ENCODE peak calls at places on chromosome 22, in ten cellular contexts. Z, C, I, B, Q, O, H, N, E and M are unnamed samples.

GRCh38 chr22:41341990-41342389 is 39.8 kb upstream of the TEF start:
- DNase-seq in H (peak), B (no peak), O (no peak), C (no peak), Z (no peak), N (peak), Q (no peak), I (no peak), E (no peak), M (peak)

GRCh38 chr22:29093980-29094379 is 21.1 kb downstream of the KREMEN1 start:
- DNase-seq in H (no peak), E (peak), C (no peak), Z (no peak), B (no peak), Q (no peak), O (no peak), N (no peak), I (no peak), M (no peak)

GRCh38 chr22:46592390-46592872 is 27.8 kb upstream of the GRAMD4 start:
- DNase-seq in Z (no peak), O (peak), I (no peak), E (peak), Q (no peak), C (no peak), H (no peak), N (peak), B (no peak), M (peak)

GRCh38 chr22:31295831-31296230 is 3.5 kb upstream of the PIK3IP1 start:
- DNase-seq in E (peak), H (no peak), Q (no peak), O (no peak), Z (no peak), I (no peak), C (no peak), N (no peak), B (no peak), M (no peak)

GRCh38 chr22:17773606-17774205 is 563 bp downstream of the BID start:
- DNase-seq in N (peak), H (no peak), O (peak), I (no peak), Q (no peak), C (no peak), Z (peak), B (peak), E (no peak), M (peak)

GRCh38 chr22:20211997-20212753 is 55.9 kb downstream of the RTN4R start:
- DNase-seq in H (no peak), C (no peak), E (peak), I (no peak), O (peak), Q (no peak), Z (peak), N (no peak), B (no peak), M (no peak)

GRCh38 chr22:35314161-35314942 is 14.7 kb downstream of the TOM1 start:
- DNase-seq in E (no peak), O (peak), Q (no peak), Z (no peak), C (no peak), H (no peak), N (no peak), B (no peak), I (peak), M (no peak)

GRCh38 chr22:43955040-43955882 is at the start of gene SAMM50:
- DNase-seq in H (peak), Z (peak), I (peak), B (peak), C (peak), N (peak), O (peak), E (peak), Q (peak), M (peak)

GRCh38 chr22:32474635-32475427 is at the start of gene FBXO7:
- DNase-seq in E (peak), C (peak), H (peak), B (peak), Q (peak), N (peak), I (peak), O (peak), Z (peak), M (peak)

GRCh38 chr22:40641269-40641668 is 4.8 kb upstream of the MRTFA start:
- DNase-seq in E (no peak), N (no peak), I (no peak), B (no peak), H (no peak), Z (no peak), Q (no peak), C (no peak), O (peak), M (no peak)

GRCh38 chr22:32713737-32714457 is 87.6 kb upstream of the TIMP3 start:
- DNase-seq in H (no peak), Q (no peak), N (no peak), Z (no peak), I (no peak), B (no peak), E (no peak), C (no peak), O (no peak), M (no peak)

GRCh38 chr22:36081023-36081431 is 52.4 kb upstream of the RBFOX2 start:
- DNase-seq in H (no peak), B (no peak), I (peak), Q (no peak), O (no peak), E (peak), N (no peak), C (no peak), Z (no peak), M (no peak)

GRCh38 chr22:19974233-19974861 is 32.7 kb upstream of the TXNRD2 start:
- DNase-seq in H (no peak), E (peak), B (peak), C (no peak), Q (no peak), O (no peak), Z (peak), N (peak), I (peak), M (peak)

GRCh38 chr22:19787849-19788141 is 27.2 kb downstream of the TBX1 start:
- DNase-seq in Q (no peak), O (no peak), N (no peak), I (no peak), Z (no peak), B (no peak), C (no peak), E (no peak), H (no peak), M (no peak)

GRCh38 chr22:46074771-46075551 is 75.4 kb upstream of the PPARA start:
- DNase-seq in N (no peak), O (peak), B (no peak), E (no peak), I (peak), Q (no peak), Z (peak), C (no peak), H (no peak), M (no peak)

DNA sequence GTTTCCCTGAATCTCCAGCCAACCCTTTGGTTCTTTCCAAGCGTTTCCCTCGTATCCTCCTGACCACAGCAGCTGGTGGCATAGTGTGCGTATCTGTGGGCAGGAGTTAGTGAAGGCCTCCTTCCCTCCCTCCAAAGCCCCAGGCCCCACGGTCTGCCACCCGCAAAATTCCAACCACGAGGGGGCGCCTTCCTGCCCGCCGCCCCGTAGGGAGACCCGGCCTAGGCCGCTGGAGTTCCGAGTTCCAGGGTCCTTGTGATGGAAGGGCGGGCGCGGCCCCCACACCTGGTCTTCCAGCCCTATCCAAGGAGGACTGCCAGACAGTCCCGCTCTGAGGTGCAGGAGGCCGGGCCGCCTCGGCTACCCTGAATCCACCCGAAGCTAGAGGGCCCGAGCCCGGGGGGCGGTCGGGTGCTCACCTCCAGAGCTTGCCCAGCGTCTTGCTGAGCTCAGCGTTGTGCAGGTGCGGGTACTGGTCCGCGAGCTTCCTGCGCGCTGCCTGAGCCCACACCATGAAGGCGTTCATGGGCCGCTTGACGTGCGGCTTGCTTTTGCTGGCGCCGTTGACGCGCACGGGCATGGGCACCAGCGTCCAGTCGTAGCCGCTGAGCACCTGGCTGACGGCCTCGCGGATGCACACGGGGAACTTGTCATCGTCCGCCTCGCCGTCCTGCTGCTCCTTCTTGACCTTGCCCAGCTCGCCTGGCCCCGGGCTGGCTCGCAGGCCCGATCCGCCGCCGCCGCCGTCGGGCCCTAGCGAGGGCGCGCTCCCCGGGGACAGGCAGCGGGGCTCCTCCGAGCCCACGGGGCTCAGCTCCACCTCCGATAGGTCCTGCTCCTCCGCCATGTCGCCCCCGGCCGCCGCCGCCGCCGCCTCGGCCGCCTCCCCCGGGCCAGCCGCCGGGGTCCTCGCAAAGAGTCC is 1.2 kb downstream of the SOX10 start:
- DNase-seq in O (no peak), E (no peak), C (no peak), B (peak), Q (no peak), N (no peak), H (no peak), I (no peak), Z (no peak), M (no peak)
- TF ChIP-seq CTCF in O (no peak), E (no peak), C (peak), B (peak), Q (no peak), N (no peak), H (no peak), I (no peak), Z (no peak), M (peak)

GRCh38 chr22:23893957-23894709 is at the start of gene MIF:
- DNase-seq in N (peak), C (peak), O (peak), E (peak), Z (peak), Q (peak), I (peak), B (peak), H (peak), M (peak)

GRCh38 chr22:23895599-23896144 is 1.5 kb downstream of the MIF start:
- DNase-seq in Z (no peak), B (no peak), Q (no peak), N (no peak), C (no peak), O (no peak), H (no peak), I (no peak), E (no peak), M (no peak)

GRCh38 chr22:23896166-23896522 is 2.0 kb downstream of the MIF start:
- DNase-seq in B (no peak), I (no peak), C (no peak), Z (no peak), O (no peak), H (no peak), E (no peak), N (no peak), Q (no peak), M (no peak)

GRCh38 chr22:23893446-23893956 is 682 bp upstream of the MIF start:
- DNase-seq in B (no peak), O (no peak), N (no peak), E (no peak), Q (no peak), H (no peak), C (no peak), I (no peak), Z (no peak), M (no peak)

GRCh38 chr22:23894710-23895598 is 771 bp downstream of the MIF start:
- DNase-seq in H (peak), E (peak), B (peak), I (peak), Z (peak), C (peak), Q (no peak), O (peak), N (peak), M (peak)
- TF ChIP-seq CTCF in H (peak), E (peak), B (peak), I (peak), Z (no peak), C (peak), Q (no peak), O (peak), N (peak), M (peak)

DNA sequence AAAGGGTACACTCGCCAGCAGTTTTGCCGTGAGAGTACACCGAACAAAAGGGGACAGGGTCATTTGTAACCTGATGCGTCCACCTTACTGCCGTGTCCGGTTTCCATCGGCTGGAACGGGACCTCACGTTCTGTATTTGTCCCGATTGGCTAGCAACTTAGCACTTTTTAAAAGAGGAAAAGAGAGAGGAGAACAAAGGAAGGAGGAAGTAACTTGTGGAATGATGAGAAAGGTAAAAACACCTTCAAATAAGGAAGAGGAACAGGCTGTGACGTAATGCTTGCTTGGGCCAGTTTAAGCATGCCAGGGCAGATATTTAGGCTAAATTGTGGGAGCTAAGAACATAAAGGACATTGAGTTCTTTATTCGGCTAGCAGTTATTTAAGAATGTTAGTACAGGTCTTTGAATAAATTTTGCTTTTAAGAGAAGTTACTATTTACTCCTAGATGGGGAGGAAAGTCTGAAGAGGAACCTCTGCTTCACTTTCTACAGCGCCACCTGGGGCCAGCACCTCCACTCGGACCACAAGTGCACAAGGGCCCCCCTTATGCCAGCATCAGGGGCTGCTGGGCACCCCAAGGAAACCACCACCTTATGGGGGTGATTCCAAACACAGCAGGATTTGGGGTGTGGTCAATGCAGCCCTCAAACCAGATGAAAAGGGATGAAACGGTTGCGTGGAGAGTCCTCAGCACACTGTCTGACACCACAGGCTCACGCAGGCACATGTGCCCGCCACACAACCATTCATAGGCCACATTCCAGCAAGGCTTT is 5.8 kb downstream of the ARSA start:
- DNase-seq in Q (no peak), I (no peak), N (peak), H (peak), O (peak), Z (peak), B (no peak), C (no peak), E (no peak), M (peak)
- TF ChIP-seq CTCF in Q (no peak), I (no peak), N (peak), H (peak), O (peak), Z (no peak), B (no peak), C (peak), E (peak), M (peak)

GRCh38 chr22:25453058-25453457 is 111.4 kb upstream of the GRK3 start:
- DNase-seq in O (no peak), C (no peak), I (no peak), E (no peak), Z (no peak), Q (no peak), B (no peak), H (no peak), N (no peak), M (no peak)
- TF ChIP-seq CTCF in O (no peak), C (no peak), I (no peak), E (no peak), Z (no peak), Q (no peak), B (no peak), H (no peak), N (no peak), M (no peak)